ENCODE peak calls at places on chromosomes 2 and 18, in eight cellular contexts. M is fibroblast of pulmonary artery, C is ACHN, Z is iPS DF 6.9, S is lower lobe of right lung, E is Daoy, V is stromal cell of bone marrow, I is Calu3. B is an unnamed sample.

GRCh38 chr2:26606847-26607190 is 34.3 kb downstream of the CIB4 start:
- DNase-seq in E (no peak), Z (no peak), I (peak), V (no peak), M (no peak), S (no peak), C (no peak), B (no peak)

GRCh38 chr2:207505728-207506127 is 24.0 kb upstream of the CREB1 start:
- DNase-seq in Z (no peak), C (peak), E (peak), V (peak), S (no peak), I (peak), M (peak), B (no peak)

GRCh38 chr18:13112982-13113381 is 105.6 kb upstream of the LDLRAD4 start:
- DNase-seq in I (peak), C (peak), Z (peak), V (no peak), S (no peak), M (peak), E (no peak), B (no peak)

GRCh38 chr18:62457830-62458229 is 65.0 kb upstream of the ZCCHC2 start:
- DNase-seq in M (no peak), V (no peak), Z (no peak), C (no peak), E (no peak), S (no peak), I (no peak), B (no peak)

GRCh38 chr2:51812138-51812866 is 780.4 kb upstream of the NRXN1 start:
- DNase-seq in V (peak), Z (no peak), E (no peak), C (no peak), M (peak), I (no peak), S (no peak), B (no peak)

GRCh38 chr2:235406420-235406819 is 87.4 kb upstream of the AGAP1 start:
- DNase-seq in I (no peak), M (no peak), Z (no peak), S (peak), V (no peak), C (no peak), E (no peak), B (no peak)

GRCh38 chr18:34031810-34032209 is 192.9 kb downstream of the NOL4 start:
- DNase-seq in S (no peak), M (peak), C (no peak), E (peak), Z (no peak), V (no peak), I (no peak), B (no peak)

GRCh38 chr2:236657801-236658200 is 88.2 kb downstream of the ACKR3 start:
- DNase-seq in S (no peak), M (no peak), Z (no peak), E (no peak), C (no peak), V (no peak), I (no peak), B (no peak)

GRCh38 chr2:144493027-144493809 is 26.7 kb downstream of the ZEB2 start:
- DNase-seq in V (no peak), C (no peak), I (no peak), S (no peak), M (no peak), Z (no peak), E (no peak), B (no peak)

GRCh38 chr2:134451347-134451630 is 197.4 kb downstream of the MGAT5 start:
- DNase-seq in V (no peak), M (no peak), C (no peak), E (no peak), I (no peak), Z (no peak), S (no peak), B (no peak)

GRCh38 chr2:217932661-217933325 is 70.0 kb downstream of the TNS1 start:
- DNase-seq in Z (no peak), C (no peak), S (no peak), I (no peak), M (peak), E (no peak), V (no peak), B (no peak)

GRCh38 chr2:149715005-149715592 is 127.5 kb upstream of the MMADHC start:
- DNase-seq in M (peak), C (peak), V (peak), E (peak), S (no peak), Z (peak), I (peak), B (no peak)

GRCh38 chr2:121721926-121722325 is 14.7 kb downstream of the NIFK start:
- DNase-seq in E (peak), S (no peak), C (peak), V (peak), M (peak), I (no peak), Z (no peak), B (no peak)

GRCh38 chr2:28750316-28751101 is 1.1 kb upstream of the PPP1CB start:
- DNase-seq in V (peak), I (peak), E (peak), Z (no peak), M (peak), C (peak), S (no peak), B (peak)

GRCh38 chr2:173881466-173881865 is 83.7 kb downstream of the SP3 start:
- DNase-seq in V (no peak), M (peak), S (no peak), I (no peak), E (no peak), C (no peak), Z (no peak), B (peak)

GRCh38 chr2:179104736-179105135 is 54.8 kb upstream of the CCDC141 start:
- DNase-seq in V (peak), Z (no peak), C (no peak), S (no peak), M (peak), I (no peak), E (peak), B (no peak)

GRCh38 chr2:226643550-226644275 is 155.9 kb downstream of the IRS1 start:
- DNase-seq in S (no peak), Z (no peak), E (no peak), C (no peak), M (no peak), V (no peak), I (no peak), B (no peak)

GRCh38 chr2:231634412-231634811 is 41.7 kb downstream of the TEX44 start:
- DNase-seq in Z (no peak), M (no peak), V (no peak), E (no peak), I (no peak), C (no peak), S (no peak), B (no peak)

GRCh38 chr2:173657996-173658717 is 303.5 kb downstream of the CDCA7 start:
- DNase-seq in Z (no peak), C (peak), E (peak), I (peak), V (peak), M (peak), S (no peak), B (no peak)

GRCh38 chr18:36831139-36831538 is 2.2 kb downstream of the KIAA1328 start:
- DNase-seq in C (no peak), M (no peak), E (no peak), S (no peak), Z (no peak), V (no peak), I (no peak), B (no peak)

GRCh38 chr2:43225788-43226557 is 433 bp downstream of the ZFP36L2 start:
- DNase-seq in I (peak), Z (no peak), E (peak), V (peak), M (peak), S (peak), C (peak), B (peak)

GRCh38 chr2:95669441-95669994 is 77.7 kb downstream of the TRIM43 start:
- DNase-seq in C (no peak), V (peak), M (no peak), S (no peak), Z (no peak), I (no peak), E (no peak), B (no peak)

GRCh38 chr18:49630246-49630699 is 68.4 kb downstream of the LIPG start:
- DNase-seq in I (no peak), V (no peak), M (peak), Z (no peak), E (no peak), S (no peak), C (no peak), B (no peak)

GRCh38 chr2:227653419-227653818 is 13.2 kb upstream of the SCYGR5 start:
- DNase-seq in E (no peak), V (peak), S (no peak), M (peak), Z (no peak), I (no peak), C (no peak), B (no peak)

GRCh38 chr2:10305715-10306114 is 3.0 kb downstream of the HPCAL1 start:
- DNase-seq in M (no peak), E (peak), C (no peak), Z (no peak), I (peak), V (no peak), S (no peak), B (no peak)

GRCh38 chr18:35661483-35662146 is 80.1 kb downstream of the GALNT1 start:
- DNase-seq in C (no peak), E (no peak), S (no peak), V (no peak), Z (no peak), M (peak), I (no peak), B (no peak)

GRCh38 chr18:50686409-50686808 is 126.5 kb downstream of the MAPK4 start:
- DNase-seq in Z (no peak), M (no peak), S (no peak), C (no peak), I (no peak), E (no peak), V (no peak), B (no peak)

GRCh38 chr2:150681120-150681796 is 193.8 kb upstream of the RND3 start:
- DNase-seq in V (peak), M (peak), S (no peak), Z (no peak), C (peak), I (peak), E (peak), B (no peak)